ENCODE peak calls at places on chromosomes 13 and 19, in seven cellular contexts. One of them, this sample, is unnamed.

GRCh38 chr19:38306236-38306635 is 2.2 kb downstream of the C19orf33 start:
- DNase-seq in tibial nerve: no peak
- DNase-seq in OCI-LY7: no peak
- DNase-seq in SK-N-SH: no peak
- DNase-seq in left ventricle myocardium inferior: no peak
- DNase-seq in Caco-2: no peak
- DNase-seq in Panc1: no peak
- DNase-seq in this sample: no peak

GRCh38 chr13:35923347-35923746 is 207.8 kb downstream of the DCLK1 start:
- DNase-seq in left ventricle myocardium inferior: peak; percentile 26
- DNase-seq in tibial nerve: no peak
- DNase-seq in OCI-LY7: no peak
- DNase-seq in SK-N-SH: no peak
- DNase-seq in Caco-2: no peak
- DNase-seq in Panc1: no peak
- DNase-seq in this sample: no peak

GRCh38 chr19:22901431-22902130 is 69.5 kb downstream of the ZNF723 start:
- DNase-seq in tibial nerve: no peak
- DNase-seq in left ventricle myocardium inferior: no peak
- DNase-seq in SK-N-SH: peak; percentile 1
- DNase-seq in OCI-LY7: no peak
- DNase-seq in Caco-2: no peak
- DNase-seq in Panc1: no peak
- DNase-seq in this sample: no peak

GRCh38 chr19:14149509-14149994 is 13.2 kb upstream of the ASF1B start:
- DNase-seq in SK-N-SH: peak; percentile 77
- DNase-seq in left ventricle myocardium inferior: peak; percentile 85
- DNase-seq in Caco-2: no peak
- DNase-seq in Panc1: no peak
- DNase-seq in tibial nerve: peak; percentile 59
- DNase-seq in OCI-LY7: no peak
- DNase-seq in this sample: peak; percentile 71

GRCh38 chr19:18433039-18433691 is 4.8 kb downstream of the ISYNA1 start:
- DNase-seq in SK-N-SH: peak; percentile 75
- DNase-seq in Panc1: no peak
- DNase-seq in tibial nerve: no peak
- DNase-seq in left ventricle myocardium inferior: no peak
- DNase-seq in Caco-2: no peak
- DNase-seq in OCI-LY7: peak; percentile 38
- DNase-seq in this sample: no peak

GRCh38 chr19:20912973-20913372 is 10.1 kb upstream of the ZNF85 start:
- DNase-seq in OCI-LY7: no peak
- DNase-seq in tibial nerve: no peak
- DNase-seq in left ventricle myocardium inferior: no peak
- DNase-seq in Panc1: no peak
- DNase-seq in SK-N-SH: no peak
- DNase-seq in Caco-2: no peak
- DNase-seq in this sample: no peak

GRCh38 chr13:95246292-95247082 is 54.8 kb downstream of the ABCC4 start:
- DNase-seq in OCI-LY7: no peak
- DNase-seq in left ventricle myocardium inferior: no peak
- DNase-seq in Panc1: no peak
- DNase-seq in SK-N-SH: no peak
- DNase-seq in tibial nerve: no peak
- DNase-seq in Caco-2: no peak
- DNase-seq in this sample: no peak

GRCh38 chr13:45833663-45834062 is 17.9 kb downstream of the SIAH3 start:
- DNase-seq in tibial nerve: no peak
- DNase-seq in SK-N-SH: no peak
- DNase-seq in left ventricle myocardium inferior: peak; percentile 35
- DNase-seq in Caco-2: no peak
- DNase-seq in Panc1: no peak
- DNase-seq in OCI-LY7: no peak
- DNase-seq in this sample: no peak

GRCh38 chr13:24039621-24040475 is 120.7 kb upstream of the SPATA13 start:
- DNase-seq in Caco-2: no peak
- DNase-seq in tibial nerve: no peak
- DNase-seq in Panc1: no peak
- DNase-seq in SK-N-SH: no peak
- DNase-seq in left ventricle myocardium inferior: no peak
- DNase-seq in OCI-LY7: no peak
- DNase-seq in this sample: no peak

GRCh38 chr13:29707876-29708543 is 112.5 kb upstream of the SLC7A1 start:
- DNase-seq in SK-N-SH: peak; percentile 41
- DNase-seq in Panc1: peak; percentile 10
- DNase-seq in Caco-2: peak; percentile 76
- DNase-seq in OCI-LY7: peak; percentile 54
- DNase-seq in left ventricle myocardium inferior: no peak
- DNase-seq in tibial nerve: no peak
- DNase-seq in this sample: peak; percentile 41

GRCh38 chr13:114152831-114153371 is 20.5 kb upstream of the RASA3 start:
- DNase-seq in Caco-2: no peak
- DNase-seq in Panc1: no peak
- DNase-seq in tibial nerve: no peak
- DNase-seq in SK-N-SH: no peak
- DNase-seq in OCI-LY7: no peak
- DNase-seq in left ventricle myocardium inferior: no peak
- DNase-seq in this sample: no peak

GRCh38 chr19:7575426-7576040 is 20.1 kb upstream of the CAMSAP3 start:
- DNase-seq in OCI-LY7: no peak
- DNase-seq in left ventricle myocardium inferior: no peak
- DNase-seq in Panc1: no peak
- DNase-seq in tibial nerve: no peak
- DNase-seq in Caco-2: peak; percentile 30
- DNase-seq in SK-N-SH: no peak
- DNase-seq in this sample: no peak

GRCh38 chr19:55080915-55081772 is 5.5 kb downstream of the EPS8L1 start:
- DNase-seq in left ventricle myocardium inferior: peak; percentile 73
- DNase-seq in SK-N-SH: peak; percentile 94
- DNase-seq in Panc1: no peak
- DNase-seq in tibial nerve: peak; percentile 45
- DNase-seq in OCI-LY7: peak; percentile 90
- DNase-seq in Caco-2: peak; percentile 90
- DNase-seq in this sample: peak; percentile 90

GRCh38 chr13:98216135-98216565 is 39.1 kb upstream of the RNF113B start:
- DNase-seq in OCI-LY7: no peak
- DNase-seq in Caco-2: no peak
- DNase-seq in SK-N-SH: peak; percentile 44
- DNase-seq in left ventricle myocardium inferior: peak; percentile 39
- DNase-seq in tibial nerve: no peak
- DNase-seq in Panc1: peak; percentile 8
- DNase-seq in this sample: no peak

GRCh38 chr13:49132479-49133002 is 87.6 kb upstream of the MLNR start:
- DNase-seq in left ventricle myocardium inferior: no peak
- DNase-seq in OCI-LY7: no peak
- DNase-seq in Panc1: no peak
- DNase-seq in SK-N-SH: no peak
- DNase-seq in Caco-2: no peak
- DNase-seq in tibial nerve: no peak
- DNase-seq in this sample: no peak

GRCh38 chr13:113013303-113013702 is 44.3 kb downstream of the MCF2L start:
- DNase-seq in left ventricle myocardium inferior: no peak
- DNase-seq in Panc1: no peak
- DNase-seq in SK-N-SH: no peak
- DNase-seq in Caco-2: peak; percentile 55
- DNase-seq in OCI-LY7: no peak
- DNase-seq in tibial nerve: no peak
- DNase-seq in this sample: no peak

GRCh38 chr19:45016388-45017314 is 15.4 kb downstream of the RELB start:
- DNase-seq in Panc1: no peak
- DNase-seq in Caco-2: peak; percentile 88
- DNase-seq in SK-N-SH: peak; percentile 88
- DNase-seq in left ventricle myocardium inferior: peak; percentile 40
- DNase-seq in tibial nerve: peak; percentile 74
- DNase-seq in OCI-LY7: peak; percentile 99
- DNase-seq in this sample: peak; percentile 97

GRCh38 chr13:112990783-112991182 is 21.8 kb downstream of the MCF2L start:
- DNase-seq in tibial nerve: no peak
- DNase-seq in left ventricle myocardium inferior: no peak
- DNase-seq in OCI-LY7: no peak
- DNase-seq in SK-N-SH: peak; percentile 61
- DNase-seq in Caco-2: peak; percentile 85
- DNase-seq in Panc1: no peak
- DNase-seq in this sample: no peak

GRCh38 chr19:14375055-14375581 is 6.1 kb upstream of the ADGRE5 start:
- DNase-seq in SK-N-SH: no peak
- DNase-seq in left ventricle myocardium inferior: peak; percentile 44
- DNase-seq in Panc1: no peak
- DNase-seq in tibial nerve: no peak
- DNase-seq in OCI-LY7: peak; percentile 65
- DNase-seq in Caco-2: no peak
- DNase-seq in this sample: peak; percentile 91

GRCh38 chr19:47542030-47542475 is 27.2 kb upstream of the NAPA start:
- DNase-seq in Caco-2: no peak
- DNase-seq in Panc1: no peak
- DNase-seq in OCI-LY7: no peak
- DNase-seq in SK-N-SH: peak; percentile 56
- DNase-seq in left ventricle myocardium inferior: no peak
- DNase-seq in tibial nerve: no peak
- DNase-seq in this sample: no peak

GRCh38 chr13:74977498-74977897 is 504.5 kb downstream of the TBC1D4 start:
- DNase-seq in SK-N-SH: no peak
- DNase-seq in left ventricle myocardium inferior: no peak
- DNase-seq in tibial nerve: no peak
- DNase-seq in Panc1: no peak
- DNase-seq in Caco-2: no peak
- DNase-seq in OCI-LY7: no peak
- DNase-seq in this sample: no peak

GRCh38 chr19:12756150-12756883 is 4.7 kb downstream of the BEST2 start:
- DNase-seq in tibial nerve: no peak
- DNase-seq in SK-N-SH: no peak
- DNase-seq in left ventricle myocardium inferior: no peak
- DNase-seq in Panc1: no peak
- DNase-seq in Caco-2: no peak
- DNase-seq in OCI-LY7: no peak
- DNase-seq in this sample: no peak

GRCh38 chr19:12754465-12755196 is 3.0 kb downstream of the BEST2 start:
- DNase-seq in OCI-LY7: no peak
- DNase-seq in Panc1: no peak
- DNase-seq in left ventricle myocardium inferior: no peak
- DNase-seq in tibial nerve: no peak
- DNase-seq in SK-N-SH: peak; percentile 22
- DNase-seq in Caco-2: no peak
- DNase-seq in this sample: no peak

GRCh38 chr19:12759686-12760085 is 8.1 kb downstream of the BEST2 start:
- DNase-seq in Caco-2: no peak
- DNase-seq in OCI-LY7: no peak
- DNase-seq in tibial nerve: no peak
- DNase-seq in Panc1: no peak
- DNase-seq in left ventricle myocardium inferior: no peak
- DNase-seq in SK-N-SH: no peak
- DNase-seq in this sample: no peak

GRCh38 chr19:12763100-12763499 is 11.5 kb downstream of the BEST2 start:
- DNase-seq in tibial nerve: no peak
- DNase-seq in left ventricle myocardium inferior: peak; percentile 77
- DNase-seq in Caco-2: no peak
- DNase-seq in SK-N-SH: peak; percentile 11
- DNase-seq in Panc1: no peak
- DNase-seq in OCI-LY7: no peak
- DNase-seq in this sample: no peak

GRCh38 chr19:12757544-12758274 is 6.1 kb downstream of the BEST2 start:
- DNase-seq in left ventricle myocardium inferior: peak; percentile 61
- DNase-seq in Caco-2: peak; percentile 79
- DNase-seq in tibial nerve: no peak
- DNase-seq in OCI-LY7: peak; percentile 35
- DNase-seq in SK-N-SH: peak; percentile 94
- DNase-seq in Panc1: no peak
- DNase-seq in this sample: peak; percentile 59
- H3K4me3 ChIP-seq in left ventricle myocardium inferior: peak overlapping the region; percentile 60
- H3K4me3 ChIP-seq in Caco-2: peak overlapping the region; percentile 4
- H3K4me3 ChIP-seq in tibial nerve: peak overlapping the region; percentile 43
- H3K4me3 ChIP-seq in OCI-LY7: no peak overlapping the region
- H3K4me3 ChIP-seq in SK-N-SH: peak overlapping the region; percentile 31
- H3K4me3 ChIP-seq in Panc1: peak overlapping the region; percentile 44
- H3K4me3 ChIP-seq in this sample: no peak overlapping the region

DNA sequence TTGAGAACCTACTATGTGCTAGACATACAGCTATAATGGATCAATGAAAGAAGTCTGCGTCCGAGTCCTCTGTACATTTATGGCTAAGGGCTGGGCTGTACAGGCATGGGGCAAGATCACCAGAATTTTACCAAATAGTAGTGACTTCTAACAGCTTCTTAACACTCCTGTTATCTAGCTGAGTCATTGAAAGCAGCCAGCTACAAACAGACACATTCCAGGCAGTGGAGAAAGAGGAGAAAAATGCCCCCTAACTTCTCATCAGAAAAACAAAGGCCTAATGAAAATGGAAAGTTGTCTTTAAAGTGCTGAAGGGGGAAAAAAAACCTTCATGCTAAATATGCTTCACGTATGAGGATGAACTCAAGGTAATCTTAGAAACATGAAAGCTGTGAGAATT is 14.3 kb upstream of the ZNF667 start:
- DNase-seq in Panc1: no peak
- DNase-seq in tibial nerve: no peak
- DNase-seq in left ventricle myocardium inferior: no peak
- DNase-seq in SK-N-SH: no peak
- DNase-seq in Caco-2: no peak
- DNase-seq in OCI-LY7: no peak
- DNase-seq in this sample: no peak
- H3K9me3 ChIP-seq in Panc1: peaks cover 20% of the 10 kb centered on the region
- H3K9me3 ChIP-seq in tibial nerve: no peaks in the 10 kb centered on the region
- H3K9me3 ChIP-seq in left ventricle myocardium inferior: peaks cover 89% of the 10 kb centered on the region
- H3K9me3 ChIP-seq in SK-N-SH: peaks cover 5% of the 10 kb centered on the region
- H3K9me3 ChIP-seq in Caco-2: peaks cover 6% of the 10 kb centered on the region
- H3K9me3 ChIP-seq in OCI-LY7: no peaks in the 10 kb centered on the region
- H3K9me3 ChIP-seq in this sample: peaks cover 8% of the 10 kb centered on the region

DNA sequence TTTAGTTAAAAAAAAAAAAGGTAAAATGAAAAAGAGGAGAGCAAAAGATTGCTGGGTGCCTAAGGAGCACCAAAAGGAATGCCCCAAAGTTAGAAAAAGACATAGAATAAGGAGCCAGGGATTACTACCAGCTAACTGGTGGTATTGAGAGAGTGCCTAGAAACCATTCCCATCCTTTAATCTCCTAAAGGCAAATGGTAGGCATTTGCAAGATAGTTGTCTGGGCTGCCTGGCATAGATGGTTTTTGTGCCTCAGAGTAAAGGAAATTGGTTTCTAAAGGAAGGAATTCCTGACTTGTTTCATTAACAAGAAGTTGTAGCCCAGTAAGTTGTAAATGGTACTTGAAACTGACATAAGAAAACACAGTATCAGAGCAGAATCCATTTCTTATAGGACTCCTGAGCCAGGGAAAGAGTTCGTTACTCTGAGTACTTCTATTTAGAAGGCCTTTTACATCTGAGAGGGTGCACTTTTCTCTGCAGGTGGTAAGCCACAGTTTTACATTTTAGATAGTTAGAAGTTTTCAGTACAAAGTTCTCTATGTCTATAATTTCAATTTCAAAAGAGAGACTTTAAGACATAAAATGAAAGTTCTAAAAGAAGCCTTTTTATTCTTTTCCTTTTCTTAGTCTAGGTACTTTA is 92.6 kb downstream of the OLFM4 start:
- DNase-seq in Panc1: no peak
- DNase-seq in tibial nerve: no peak
- DNase-seq in Caco-2: no peak
- DNase-seq in left ventricle myocardium inferior: no peak
- DNase-seq in OCI-LY7: no peak
- DNase-seq in SK-N-SH: no peak
- DNase-seq in this sample: no peak
- H3K4me3 ChIP-seq in Panc1: no peak overlapping the region
- H3K4me3 ChIP-seq in tibial nerve: no peak overlapping the region
- H3K4me3 ChIP-seq in Caco-2: no peak overlapping the region
- H3K4me3 ChIP-seq in left ventricle myocardium inferior: no peak overlapping the region
- H3K4me3 ChIP-seq in OCI-LY7: no peak overlapping the region
- H3K4me3 ChIP-seq in SK-N-SH: no peak overlapping the region
- H3K4me3 ChIP-seq in this sample: no peak overlapping the region

GRCh38 chr19:30118221-30118620 is 176.2 kb downstream of the URI1 start:
- DNase-seq in SK-N-SH: no peak
- DNase-seq in OCI-LY7: no peak
- DNase-seq in left ventricle myocardium inferior: no peak
- DNase-seq in Panc1: no peak
- DNase-seq in Caco-2: no peak
- DNase-seq in tibial nerve: no peak
- DNase-seq in this sample: no peak
- H3K9me3 ChIP-seq in SK-N-SH: no peaks in the 10 kb centered on the region
- H3K9me3 ChIP-seq in OCI-LY7: no peaks in the 10 kb centered on the region
- H3K9me3 ChIP-seq in left ventricle myocardium inferior: no peaks in the 10 kb centered on the region
- H3K9me3 ChIP-seq in Panc1: no peaks in the 10 kb centered on the region
- H3K9me3 ChIP-seq in Caco-2: no peaks in the 10 kb centered on the region
- H3K9me3 ChIP-seq in tibial nerve: no peaks in the 10 kb centered on the region
- H3K9me3 ChIP-seq in this sample: no peaks in the 10 kb centered on the region

This sample was measured in CD4-positive, alpha-beta memory T cell.